ENCODE peak calls at places on chromosome 10, in eight cellular contexts. J is gastrocnemius medialis; W is IMR-90; L is esophagus squamous epithelium; T is CD8-positive, alpha-beta T cell; E is CD4-positive, alpha-beta memory T cell; Z is AG04450; C is neuronal stem cell. B is an unnamed sample.
A peak's percentile ranks its signal among the peaks of the same experiment; 100 is the strongest.

GRCh38 chr10:23804125-23804524 is 365.2 kb downstream of the OTUD1 start:
- DNase-seq in T (no peak), L (no peak), Z (no peak), W (no peak), C (no peak), J (no peak), E (no peak), B (no peak)

GRCh38 chr10:28679941-28680752 is 2.8 kb downstream of the BAMBI start:
- DNase-seq in E (no peak), Z (no peak), T (no peak), J (no peak), C (no peak), L (no peak), W (no peak), B (no peak)

GRCh38 chr10:97422921-97423420 is 3.0 kb upstream of the PGAM1 start:
- DNase-seq in C (no peak), J (no peak), Z (no peak), W (peak; percentile 88), L (no peak), T (no peak), E (no peak), B (no peak)

GRCh38 chr10:52883996-52884871 is 111.7 kb upstream of the MBL2 start:
- DNase-seq in W (peak; percentile 67), C (peak; percentile 75), T (no peak), L (no peak), E (no peak), Z (peak; percentile 39), J (no peak), B (no peak)

GRCh38 chr10:22340362-22341189 is 4.7 kb upstream of the SPAG6 start:
- DNase-seq in E (peak; percentile 77), J (peak; percentile 52), T (peak; percentile 50), Z (peak; percentile 55), C (peak; percentile 77), L (no peak), W (peak; percentile 82), B (peak; percentile 92)

GRCh38 chr10:110535958-110536891 is 31.3 kb upstream of the SMC3 start:
- DNase-seq in C (no peak), J (no peak), T (peak; percentile 31), L (no peak), W (peak; percentile 92), Z (peak; percentile 61), E (peak; percentile 41), B (no peak)

GRCh38 chr10:112823007-112823406 is 127.0 kb upstream of the TCF7L2 start:
- DNase-seq in L (no peak), E (no peak), Z (no peak), J (no peak), C (no peak), T (no peak), W (no peak), B (peak; percentile 12)

GRCh38 chr10:22086730-22087364 is 83.3 kb upstream of the DNAJC1 start:
- DNase-seq in L (no peak), T (no peak), E (no peak), J (peak; percentile 86), W (peak; percentile 54), Z (peak; percentile 10), C (no peak), B (peak; percentile 93)

GRCh38 chr10:15211464-15211979 is 43.0 kb upstream of the NMT2 start:
- DNase-seq in W (peak; percentile 93), C (no peak), T (no peak), J (no peak), Z (peak; percentile 67), L (no peak), E (no peak), B (no peak)

GRCh38 chr10:69729326-69730048 is 72.2 kb upstream of the COL13A1 start:
- DNase-seq in C (no peak), T (no peak), L (no peak), E (no peak), Z (no peak), W (no peak), J (no peak), B (no peak)
- H3K27ac ChIP-seq in C (no peak overlapping the region), T (no peak overlapping the region), L (no peak overlapping the region), E (no peak overlapping the region), Z (no peak overlapping the region), W (peak overlapping the region; percentile 54), J (peak overlapping the region; percentile 17), B (no peak overlapping the region)

GRCh38 chr10:20976891-20977684 is 80.0 kb upstream of the NEBL start:
- DNase-seq in C (no peak), J (no peak), Z (no peak), T (no peak), L (no peak), E (no peak), W (no peak), B (no peak)
- H3K4me3 ChIP-seq in C (no peak overlapping the region), J (no peak overlapping the region), Z (no peak overlapping the region), T (no peak overlapping the region), L (no peak overlapping the region), E (no peak overlapping the region), W (no peak overlapping the region), B (no peak overlapping the region)

DNA sequence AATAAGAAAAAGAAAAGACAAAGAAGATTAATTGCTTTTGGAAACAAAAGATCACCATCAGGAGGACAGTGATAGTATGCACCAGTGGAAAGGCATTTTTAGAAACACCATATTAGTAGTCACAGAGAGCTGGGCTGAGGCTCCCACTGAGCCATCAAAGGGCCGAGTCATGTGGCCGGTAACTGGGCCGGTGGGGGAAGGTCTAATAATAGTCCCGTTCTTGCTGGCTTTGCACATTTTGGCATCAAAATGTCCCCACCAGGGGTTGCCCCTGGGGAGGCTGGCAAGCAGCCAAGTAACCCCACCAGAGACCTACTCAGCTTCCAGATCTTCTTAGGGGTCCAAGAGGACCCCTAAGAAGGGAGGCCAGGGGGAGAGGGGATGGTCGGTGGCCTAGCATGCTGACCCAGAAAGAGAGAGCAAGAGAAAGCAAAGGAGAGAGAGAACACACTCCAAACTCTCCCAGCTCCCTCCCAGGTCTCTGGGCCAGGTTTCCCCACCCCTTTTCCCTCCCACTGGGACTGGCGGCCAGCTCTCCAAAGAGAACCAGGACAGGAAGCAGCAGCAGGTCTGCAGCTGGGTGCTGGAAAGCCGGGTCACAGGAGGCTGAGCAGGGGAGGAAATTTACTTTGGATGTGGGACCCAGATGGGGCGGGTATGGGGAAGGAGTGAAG is 70.2 kb upstream of the FGFR2 start:
- DNase-seq in W (no peak), C (no peak), Z (no peak), J (no peak), E (no peak), T (no peak), L (no peak), B (peak; percentile 78)
- H3K27ac ChIP-seq in W (no peak overlapping the region), C (no peak overlapping the region), Z (no peak overlapping the region), J (no peak overlapping the region), E (no peak overlapping the region), T (no peak overlapping the region), L (peak overlapping the region; percentile 75), B (no peak overlapping the region)

GRCh38 chr10:31808258-31809218 is 120.1 kb downstream of the ARHGAP12 start:
- DNase-seq in T (peak; percentile 4), Z (peak; percentile 48), W (peak; percentile 80), J (peak; percentile 57), C (peak; percentile 47), E (peak; percentile 48), L (no peak), B (no peak)
- H3K4me3 ChIP-seq in T (no peak overlapping the region), Z (peak overlapping the region; percentile 47), W (peak overlapping the region; percentile 45), J (peak overlapping the region; percentile 51), C (no peak overlapping the region), E (no peak overlapping the region), L (no peak overlapping the region), B (peak overlapping the region; percentile 5)

GRCh38 chr10:93468532-93469213 is 13.5 kb downstream of the MYOF start:
- DNase-seq in L (no peak), W (peak; percentile 94), Z (peak; percentile 79), C (no peak), T (no peak), J (no peak), E (no peak), B (no peak)
- H3K27ac ChIP-seq in L (peak overlapping the region; percentile 83), W (peak overlapping the region; percentile 98), Z (peak overlapping the region; percentile 92), C (peak overlapping the region; percentile 42), T (no peak overlapping the region), J (peak overlapping the region; percentile 57), E (no peak overlapping the region), B (peak overlapping the region; percentile 67)

DNA sequence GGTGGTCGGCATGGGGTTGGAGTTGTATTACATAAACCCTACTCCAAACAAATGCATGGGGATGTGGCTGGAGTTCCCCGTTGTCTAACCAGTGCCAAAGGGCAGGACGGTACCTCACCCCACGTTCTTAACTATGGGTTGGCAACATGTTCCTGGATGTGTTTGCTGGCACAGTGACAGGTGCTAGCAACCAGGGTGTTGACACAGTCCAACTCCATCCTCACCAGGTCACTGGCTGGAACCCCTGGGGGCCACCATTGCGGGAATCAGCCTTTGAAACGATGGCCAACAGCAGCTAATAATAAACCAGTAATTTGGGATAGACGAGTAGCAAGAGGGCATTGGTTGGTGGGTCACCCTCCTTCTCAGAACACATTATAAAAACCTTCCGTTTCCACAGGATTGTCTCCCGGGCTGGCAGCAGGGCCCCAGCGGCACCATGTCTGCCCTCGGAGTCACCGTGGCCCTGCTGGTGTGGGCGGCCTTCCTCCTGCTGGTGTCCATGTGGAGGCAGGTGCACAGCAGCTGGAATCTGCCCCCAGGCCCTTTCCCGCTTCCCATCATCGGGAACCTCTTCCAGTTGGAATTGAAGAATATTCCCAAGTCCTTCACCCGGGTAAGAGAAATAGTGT is at the start of gene CYP2E1:
- DNase-seq in Z (no peak), W (no peak), E (no peak), C (no peak), T (no peak), J (no peak), L (no peak), B (no peak)
- H3K4me3 ChIP-seq in Z (no peak within 1 kb of the TSS), W (no peak within 1 kb of the TSS), E (no peak within 1 kb of the TSS), C (peak within 1 kb of the TSS; percentile 3), T (no peak within 1 kb of the TSS), J (peak within 1 kb of the TSS; percentile 48), L (peak within 1 kb of the TSS; percentile 42), B (no peak within 1 kb of the TSS)

B was measured in kidney.